ENCODE peak calls at places on chromosome 14, in four cellular contexts. A is A549, R is GM12878, C is HepG2. D is an unnamed sample.

GRCh38 chr14:102215071-102215470 is 75.4 kb downstream of the WDR20 start:
- DNase-seq in A (no peak), R (no peak), C (no peak), D (no peak)

GRCh38 chr14:35989736-35990135 is 163.6 kb downstream of the BRMS1L start:
- DNase-seq in A (no peak), R (no peak), C (no peak), D (no peak)

GRCh38 chr14:104680806-104681688 is 8.4 kb upstream of the INF2 start:
- DNase-seq in A (peak; percentile 86), R (no peak), C (peak; percentile 73), D (peak; percentile 70)

GRCh38 chr14:64628940-64629403 is 75.3 kb upstream of the PLEKHG3 start:
- DNase-seq in A (peak; percentile 94), R (no peak), C (no peak), D (no peak)

GRCh38 chr14:98466807-98467206 is 805.2 kb downstream of the BCL11B start:
- DNase-seq in A (no peak), R (no peak), C (no peak), D (no peak)

GRCh38 chr14:50040401-50040775 is 76.0 kb downstream of the VCPKMT start:
- DNase-seq in A (peak; percentile 54), R (no peak), C (peak; percentile 39), D (peak; percentile 81)

GRCh38 chr14:73463411-73463810 is 5.1 kb upstream of the NUMB start:
- DNase-seq in A (peak; percentile 52), R (no peak), C (peak; percentile 56), D (peak; percentile 99)

GRCh38 chr14:23183479-23183878 is at the start of gene SLC7A8:
- DNase-seq in A (no peak), R (no peak), C (no peak), D (no peak)

GRCh38 chr14:75968461-75968860 is 13.3 kb downstream of the TGFB3 start:
- DNase-seq in A (no peak), R (no peak), C (no peak), D (no peak)

GRCh38 chr14:77986808-77987207 is 183.4 kb upstream of the NRXN3 start:
- DNase-seq in A (no peak), R (no peak), C (no peak), D (no peak)

GRCh38 chr14:77033622-77034521 is 5.4 kb upstream of the IRF2BPL start:
- DNase-seq in A (peak; percentile 94), R (peak; percentile 72), C (peak; percentile 81), D (peak; percentile 86)

GRCh38 chr14:96852823-96853422 is 55.7 kb downstream of the VRK1 start:
- DNase-seq in A (peak; percentile 56), R (peak; percentile 4), C (peak; percentile 18), D (peak; percentile 48)

GRCh38 chr14:61965030-61965745 is 203.0 kb downstream of the SNAPC1 start:
- DNase-seq in A (peak; percentile 33), R (no peak), C (peak; percentile 25), D (peak; percentile 11)

GRCh38 chr14:95679995-95680735 is 6.1 kb upstream of the TCL1B start:
- DNase-seq in A (peak; percentile 29), R (no peak), C (peak; percentile 21), D (no peak)

GRCh38 chr14:73865536-73866113 is 14.0 kb downstream of the PTGR2 start:
- DNase-seq in A (no peak), R (no peak), C (no peak), D (no peak)

GRCh38 chr14:26598672-26599131 is 869 bp upstream of the NOVA1 start:
- DNase-seq in A (peak; percentile 10), R (no peak), C (no peak), D (no peak)

GRCh38 chr14:57725399-57726077 is 140.4 kb downstream of the SLC35F4 start:
- DNase-seq in A (peak; percentile 56), R (no peak), C (peak; percentile 1), D (no peak)

GRCh38 chr14:74425525-74426201 is 347 bp downstream of the SYNDIG1L start:
- DNase-seq in A (no peak), R (no peak), C (no peak), D (peak; percentile 33)

GRCh38 chr14:20454359-20454644 is 310 bp downstream of the OSGEP start:
- DNase-seq in A (peak; percentile 93), R (no peak), C (no peak), D (no peak)

GRCh38 chr14:93655078-93655750 is 133.1 kb downstream of the PRIMA1 start:
- DNase-seq in A (peak; percentile 58), R (peak; percentile 3), C (peak; percentile 60), D (peak; percentile 63)

GRCh38 chr14:101562659-101563351 is 1.5 kb downstream of the DIO3 start:
- DNase-seq in A (no peak), R (no peak), C (no peak), D (no peak)

GRCh38 chr14:70281938-70282337 is 77.5 kb downstream of the COX16 start:
- DNase-seq in A (no peak), R (no peak), C (no peak), D (no peak)

GRCh38 chr14:103568952-103569351 is 6.2 kb downstream of the COA8 start:
- DNase-seq in A (no peak), R (no peak), C (no peak), D (no peak)

GRCh38 chr14:64438181-64438839 is 27.0 kb upstream of the AKAP5 start:
- DNase-seq in A (peak; percentile 79), R (no peak), C (no peak), D (no peak)

GRCh38 chr14:23405516-23406025 is 2.5 kb downstream of the MYH6 start:
- DNase-seq in A (no peak), R (no peak), C (no peak), D (no peak)

GRCh38 chr14:53408175-53408879 is 255.2 kb upstream of the DDHD1 start:
- DNase-seq in A (no peak), R (no peak), C (no peak), D (no peak)

GRCh38 chr14:50059773-50060629 is 56.4 kb downstream of the VCPKMT start:
- DNase-seq in A (no peak), R (no peak), C (peak; percentile 42), D (peak; percentile 35)

GRCh38 chr14:56206576-56206975 is 88.4 kb downstream of the PELI2 start:
- DNase-seq in A (no peak), R (no peak), C (no peak), D (no peak)

GRCh38 chr14:76695263-76695920 is 65.9 kb upstream of the VASH1 start:
- DNase-seq in A (no peak), R (no peak), C (no peak), D (no peak)

GRCh38 chr14:98915625-98916024 is 356.4 kb downstream of the BCL11B start:
- DNase-seq in A (no peak), R (no peak), C (no peak), D (no peak)

GRCh38 chr14:78448483-78449094 is 278.4 kb downstream of the NRXN3 start:
- DNase-seq in A (peak; percentile 40), R (peak; percentile 45), C (peak; percentile 15), D (peak; percentile 60)

GRCh38 chr14:23704890-23705289 is 68.7 kb downstream of the DHRS2 start:
- DNase-seq in A (peak; percentile 30), R (no peak), C (peak; percentile 44), D (peak; percentile 21)

DNA sequence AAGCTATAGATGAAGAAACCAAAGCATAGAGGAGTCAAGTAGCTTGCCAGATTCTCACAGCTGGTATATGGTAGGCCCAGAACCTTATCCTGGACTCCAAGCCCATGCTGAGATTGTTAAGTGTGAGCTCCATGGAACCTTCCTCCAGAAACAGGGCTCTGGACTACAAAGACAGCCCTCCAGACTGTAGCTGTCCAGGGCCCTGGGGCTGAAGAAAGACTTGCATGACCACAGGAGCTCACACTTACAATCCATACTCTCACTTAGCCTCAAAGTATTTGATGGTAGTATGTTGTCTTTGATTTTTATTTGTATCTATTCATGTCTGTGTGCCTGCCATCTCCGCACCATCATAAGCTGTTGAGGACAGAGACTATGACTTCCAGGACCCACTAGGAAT is 53.8 kb upstream of the GNG2 start:
- DNase-seq in A (no peak), R (no peak), C (no peak), D (no peak)
- TF ChIP-seq MAX in A (no peak), R (no peak), C (no peak), D (no peak)

GRCh38 chr14:59850458-59850857 is 20.1 kb downstream of the RTN1 start:
- DNase-seq in A (no peak), R (no peak), C (no peak), D (no peak)
- TF ChIP-seq MYC in A (no peak), R (no peak), C (no peak), D (no peak)

DNA sequence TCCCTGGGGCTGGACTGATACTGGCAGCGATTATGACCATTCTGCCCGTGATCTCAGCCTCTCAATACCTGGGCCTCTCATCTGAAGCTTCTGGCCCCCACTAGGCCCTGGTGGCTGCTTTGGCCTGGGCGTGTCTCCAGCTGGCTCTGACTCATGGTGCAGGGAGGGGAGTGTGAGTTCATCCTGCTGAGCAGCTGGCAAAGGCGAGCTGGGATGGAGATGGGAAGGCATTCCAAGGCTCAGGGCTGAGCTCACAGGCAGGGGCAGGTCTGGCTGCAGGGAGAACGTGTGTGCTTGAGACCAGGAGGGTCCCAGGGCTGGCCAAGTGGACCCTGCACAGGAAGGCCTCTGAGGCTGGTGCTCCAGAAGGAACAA is 221.8 kb downstream of the TMEM121 start:
- DNase-seq in A (peak; percentile 22), R (no peak), C (no peak), D (no peak)
- TF ChIP-seq MAX in A (no peak), R (no peak), C (no peak), D (no peak)

GRCh38 chr14:88379706-88380343 is 5.6 kb upstream of the SPATA7 start:
- DNase-seq in A (no peak), R (no peak), C (no peak), D (no peak)
- TF ChIP-seq MYC in A (no peak), R (no peak), C (no peak), D (no peak)

GRCh38 chr14:38536376-38537038 is 280.6 kb upstream of the CLEC14A start:
- DNase-seq in A (no peak), R (no peak), C (no peak), D (no peak)
- TF ChIP-seq MAX in A (no peak), R (no peak), C (no peak), D (no peak)

GRCh38 chr14:68463705-68464104 is 329.2 kb downstream of the ZFP36L1 start:
- DNase-seq in A (peak; percentile 67), R (no peak), C (peak; percentile 63), D (no peak)
- TF ChIP-seq MYC in A (no peak), R (no peak), C (no peak), D (no peak)

GRCh38 chr14:106417224-106418049 is 891.1 kb downstream of the TMEM121 start:
- DNase-seq in A (peak; percentile 78), R (peak; percentile 72), C (peak; percentile 41), D (peak; percentile 87)
- TF ChIP-seq MAX in A (no peak), R (no peak), C (no peak), D (peak; percentile 14)

DNA sequence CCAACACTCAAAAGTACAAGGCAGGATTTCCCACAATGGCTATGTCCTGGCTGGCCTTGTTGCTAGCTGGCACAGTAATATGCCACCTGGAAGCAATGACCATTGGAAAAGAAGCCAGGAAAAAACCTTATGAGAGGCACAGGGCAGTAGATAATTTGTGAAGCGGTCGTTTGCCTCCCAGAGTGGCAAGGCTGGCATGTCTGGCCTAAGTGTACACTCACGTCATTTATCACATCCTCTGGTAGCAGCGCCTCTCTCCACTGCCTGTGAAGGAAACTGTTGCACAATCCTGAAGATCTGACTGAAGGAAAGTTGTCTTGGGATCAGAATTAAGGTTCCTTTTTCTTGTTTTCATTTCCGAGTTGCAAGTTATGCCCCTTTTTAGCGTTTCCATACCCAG is 408.5 kb downstream of the ZFP36L1 start:
- DNase-seq in A (no peak), R (no peak), C (no peak), D (peak; percentile 30)
- TF ChIP-seq MYC in A (no peak), R (no peak), C (no peak), D (no peak)